ENCODE peak calls at places on chromosomes 13 and 19, in six cellular contexts. L, F, U, T, N and W are unnamed samples.

GRCh38 chr13:32117696-32118095 is 86.1 kb downstream of the FRY start:
- DNase-seq in F (peak; percentile 43), L (no peak), T (peak; percentile 45), U (no peak), N (no peak), W (no peak)

GRCh38 chr19:35790981-35791813 is 15.8 kb downstream of the ARHGAP33 start:
- DNase-seq in T (no peak), L (peak; percentile 75), F (no peak), N (no peak), U (peak; percentile 56), W (no peak)

GRCh38 chr13:98279473-98280175 is 102.6 kb upstream of the RNF113B start:
- DNase-seq in N (no peak), L (no peak), U (peak; percentile 46), T (no peak), F (no peak), W (no peak)

GRCh38 chr19:24140099-24140498 is 53.1 kb downstream of the ZNF254 start:
- DNase-seq in L (no peak), F (no peak), T (no peak), N (no peak), U (no peak), W (peak; percentile 45)

GRCh38 chr13:39016789-39017188 is 21.1 kb downstream of the PROSER1 start:
- DNase-seq in T (no peak), N (peak; percentile 68), F (no peak), L (no peak), U (peak; percentile 34), W (peak; percentile 51)

GRCh38 chr19:49574206-49574755 is 6.1 kb downstream of the NOSIP start:
- DNase-seq in N (no peak), F (no peak), U (no peak), T (no peak), L (no peak), W (no peak)

GRCh38 chr19:1213391-1214286 is 8.1 kb downstream of the STK11 start:
- DNase-seq in N (no peak), U (no peak), T (peak; percentile 80), L (no peak), F (peak; percentile 65), W (peak; percentile 77)

GRCh38 chr19:58356236-58356970 is 3.1 kb upstream of the A1BG start:
- DNase-seq in U (no peak), L (no peak), F (no peak), T (no peak), N (no peak), W (no peak)

GRCh38 chr19:3440082-3440481 is 40.2 kb downstream of the SMIM24 start:
- DNase-seq in T (peak; percentile 66), N (peak; percentile 50), U (peak; percentile 50), F (no peak), L (no peak), W (no peak)

GRCh38 chr13:60671386-60671785 is 274.4 kb downstream of the TDRD3 start:
- DNase-seq in U (no peak), L (no peak), N (no peak), F (no peak), T (no peak), W (no peak)

GRCh38 chr13:109785141-109785891 is 1.1 kb downstream of the IRS2 start:
- DNase-seq in N (peak; percentile 66), U (no peak), L (no peak), F (no peak), T (peak; percentile 45), W (peak; percentile 72)

GRCh38 chr13:36370108-36370429 is 23.9 kb upstream of the SPART start:
- DNase-seq in T (peak; percentile 27), F (no peak), L (no peak), N (no peak), U (no peak), W (no peak)

GRCh38 chr19:13102666-13103584 is at the start of gene LYL1:
- DNase-seq in T (peak; percentile 76), N (peak; percentile 83), F (no peak), L (no peak), U (peak; percentile 88), W (peak; percentile 82)

GRCh38 chr13:33194820-33195692 is 90.5 kb downstream of the STARD13 start:
- DNase-seq in N (no peak), L (no peak), F (no peak), T (no peak), U (no peak), W (peak; percentile 70)

GRCh38 chr13:52085416-52085815 is 43.5 kb downstream of the NEK5 start:
- DNase-seq in F (no peak), T (no peak), N (no peak), U (no peak), L (no peak), W (peak; percentile 48)

GRCh38 chr13:36089130-36089529 is 42.1 kb downstream of the DCLK1 start:
- DNase-seq in U (no peak), L (no peak), T (no peak), F (no peak), N (no peak), W (no peak)

GRCh38 chr13:56907766-56908165 is 233.0 kb upstream of the PRR20A start:
- DNase-seq in F (no peak), N (no peak), U (no peak), L (no peak), T (no peak), W (no peak)

GRCh38 chr19:4014541-4015491 is 7.3 kb downstream of the PIAS4 start:
- DNase-seq in L (no peak), F (no peak), N (peak; percentile 10), T (peak; percentile 55), U (peak; percentile 14), W (peak; percentile 16)

GRCh38 chr19:8611391-8611883 is 922 bp upstream of the ADAMTS10 start:
- DNase-seq in T (peak; percentile 48), N (no peak), L (no peak), F (no peak), U (no peak), W (no peak)

GRCh38 chr19:45474941-45475516 is 7.2 kb downstream of the FOSB start:
- DNase-seq in F (no peak), N (no peak), U (no peak), L (no peak), T (no peak), W (peak; percentile 25)

GRCh38 chr19:8580710-8581281 is 3.6 kb upstream of the MYO1F start:
- DNase-seq in U (peak; percentile 84), F (peak; percentile 44), N (peak; percentile 91), T (peak; percentile 69), L (peak; percentile 89), W (peak; percentile 89)

DNA sequence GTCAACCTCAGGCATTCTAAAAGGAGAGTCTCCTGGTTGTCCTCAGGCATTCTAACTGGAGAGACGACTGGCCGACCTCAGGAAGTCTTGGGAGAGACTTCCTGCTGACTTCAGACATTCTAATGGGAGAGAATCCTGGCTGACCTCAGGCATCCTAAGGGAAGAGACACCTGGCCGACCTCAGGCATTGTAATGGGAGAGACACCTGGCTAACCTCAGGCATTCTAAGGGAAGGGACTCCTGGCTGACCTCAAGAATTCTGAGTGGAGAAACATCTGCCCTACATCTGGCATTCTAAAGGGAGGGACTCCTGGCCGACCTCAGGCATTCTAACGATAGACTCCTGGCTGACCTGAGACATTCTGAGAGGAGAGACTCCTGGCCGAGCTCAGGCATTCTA is 1353.3 kb downstream of the UQCRFS1 start:
- DNase-seq in T (no peak), F (no peak), N (no peak), U (no peak), L (no peak), W (no peak)
- H3K4me1 ChIP-seq in T (no peaks in the 10 kb centered on the region), F (no peaks in the 10 kb centered on the region), N (no peaks in the 10 kb centered on the region), U (no peaks in the 10 kb centered on the region), L (no peaks in the 10 kb centered on the region), W (no peaks in the 10 kb centered on the region)

GRCh38 chr19:2392366-2392765 is 32.3 kb downstream of the TMPRSS9 start:
- DNase-seq in N (no peak), F (no peak), U (no peak), L (no peak), T (no peak), W (no peak)

GRCh38 chr19:2391118-2391725 is 31.2 kb downstream of the TMPRSS9 start:
- DNase-seq in N (peak; percentile 73), T (no peak), F (no peak), L (no peak), U (peak; percentile 86), W (peak; percentile 81)

GRCh38 chr19:2398735-2399305 is 28.6 kb downstream of the TIMM13 start:
- DNase-seq in L (no peak), T (no peak), U (no peak), F (no peak), N (no peak), W (no peak)

GRCh38 chr19:2394054-2394668 is 33.2 kb downstream of the TIMM13 start:
- DNase-seq in N (no peak), F (no peak), T (no peak), L (no peak), U (peak; percentile 75), W (no peak)

GRCh38 chr19:2394669-2395292 is 32.6 kb downstream of the TIMM13 start:
- DNase-seq in U (no peak), T (no peak), N (no peak), F (no peak), L (no peak), W (peak; percentile 38)
- H3K4me1 ChIP-seq in U (peaks cover 22% of the 10 kb centered on the region), T (no peaks in the 10 kb centered on the region), N (no peaks in the 10 kb centered on the region), F (no peaks in the 10 kb centered on the region), L (no peaks in the 10 kb centered on the region), W (no peaks in the 10 kb centered on the region)

GRCh38 chr13:27427663-27428062 is 3.2 kb downstream of the GTF3A start:
- DNase-seq in L (no peak), U (no peak), N (no peak), F (no peak), T (no peak), W (no peak)

GRCh38 chr13:27423333-27423732 is 1.1 kb upstream of the GTF3A start:
- DNase-seq in T (no peak), U (no peak), N (no peak), L (no peak), F (no peak), W (no peak)

GRCh38 chr13:27424246-27425150 is at the start of gene GTF3A:
- DNase-seq in N (peak; percentile 92), L (peak; percentile 89), U (peak; percentile 91), F (peak; percentile 37), T (peak; percentile 89), W (peak; percentile 94)

GRCh38 chr13:27425918-27426630 is 1.7 kb downstream of the GTF3A start:
- DNase-seq in T (peak; percentile 74), L (peak; percentile 88), N (peak; percentile 67), U (peak; percentile 86), F (peak; percentile 70), W (peak; percentile 85)

GRCh38 chr13:27425151-27425917 is 915 bp downstream of the GTF3A start:
- DNase-seq in N (no peak), U (peak; percentile 22), L (no peak), T (no peak), F (no peak), W (no peak)
- H3K4me1 ChIP-seq in N (peaks cover 21% of the 10 kb centered on the region), U (peaks cover 25% of the 10 kb centered on the region), L (peaks cover 45% of the 10 kb centered on the region), T (peaks cover 31% of the 10 kb centered on the region), F (peaks cover 22% of the 10 kb centered on the region), W (peaks cover 26% of the 10 kb centered on the region)

DNA sequence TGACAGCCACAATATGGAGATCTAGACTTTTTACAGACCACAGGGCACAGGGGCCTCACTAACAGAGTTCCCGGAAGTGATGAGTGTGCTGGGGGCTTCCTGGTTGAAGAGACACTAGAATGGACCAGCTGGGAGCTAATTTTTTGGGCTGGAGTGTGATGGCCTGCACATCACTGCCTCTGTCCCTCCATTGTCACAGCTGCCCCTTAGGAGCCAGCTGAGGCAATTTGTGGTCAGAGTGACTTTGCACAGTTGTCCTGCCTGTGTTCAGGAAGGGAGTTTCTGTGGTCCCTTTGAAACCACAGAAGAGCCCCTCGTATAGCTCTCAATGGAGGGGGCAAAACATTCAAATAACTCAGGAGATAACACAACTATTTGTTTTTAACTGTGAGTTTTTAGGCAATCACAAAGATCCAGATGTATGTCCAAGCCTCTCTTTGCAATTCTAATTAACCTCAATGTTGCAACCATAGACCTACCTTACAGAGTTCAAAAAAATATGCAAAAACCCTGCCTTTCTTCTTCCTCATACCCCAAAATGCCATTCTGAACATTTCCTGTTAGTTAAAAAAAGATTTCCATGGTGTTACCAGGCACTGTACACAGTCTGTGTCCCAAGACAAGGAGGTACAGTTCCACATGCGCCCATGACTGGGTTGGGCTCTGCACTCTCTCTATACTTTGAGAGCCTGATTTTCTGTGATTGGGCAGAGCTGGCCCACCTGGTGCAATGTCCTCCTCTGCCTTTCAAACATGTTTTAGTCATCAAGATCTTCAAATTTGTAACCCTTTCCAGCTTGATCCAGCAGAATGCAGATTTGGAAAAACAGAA is 2.4 kb downstream of the ALOX5AP start:
- DNase-seq in T (no peak), F (no peak), L (peak; percentile 61), N (no peak), U (peak; percentile 71), W (no peak)
- H3K4me1 ChIP-seq in T (no peaks in the 10 kb centered on the region), F (no peaks in the 10 kb centered on the region), L (peaks cover 10% of the 10 kb centered on the region), N (peaks cover 17% of the 10 kb centered on the region), U (peaks cover 58% of the 10 kb centered on the region), W (peaks cover 11% of the 10 kb centered on the region)